ENCODE peak calls at places on chromosome 9, in seven cellular contexts. O is left ventricle myocardium inferior, L is right cardiac atrium, K is A549, I is fibroblast of pulmonary artery, Z is GM23248, T is lower lobe of right lung. X is an unnamed sample.

GRCh38 chr9:127506117-127506813 is 55.0 kb downstream of the LRSAM1 start:
- DNase-seq in T (no peak), Z (peak), I (no peak), O (no peak), L (no peak), K (no peak), X (no peak)

GRCh38 chr9:2859776-2860379 is 16.0 kb upstream of the PUM3 start:
- DNase-seq in L (peak), I (peak), O (peak), K (peak), T (peak), Z (peak), X (peak)

GRCh38 chr9:20620658-20621552 is 1.4 kb downstream of the MLLT3 start:
- DNase-seq in Z (peak), K (peak), L (peak), O (peak), I (peak), T (peak), X (no peak)

GRCh38 chr9:81686614-81687520 is 2.5 kb downstream of the TLE1 start:
- DNase-seq in O (peak), Z (peak), L (peak), K (peak), T (peak), I (peak), X (peak)

GRCh38 chr9:7507539-7508251 is 291.9 kb downstream of the DMAC1 start:
- DNase-seq in O (peak), I (no peak), Z (no peak), L (peak), K (no peak), T (peak), X (no peak)

GRCh38 chr9:20462410-20462809 is 159.9 kb downstream of the MLLT3 start:
- DNase-seq in K (no peak), Z (no peak), I (no peak), T (no peak), O (no peak), L (no peak), X (no peak)

GRCh38 chr9:81848472-81848871 is 79.8 kb upstream of the SPATA31D4 start:
- DNase-seq in Z (peak), I (peak), O (no peak), L (no peak), K (no peak), T (no peak), X (no peak)

GRCh38 chr9:107639426-107639825 is 149.9 kb upstream of the KLF4 start:
- DNase-seq in Z (no peak), K (no peak), L (no peak), O (no peak), T (no peak), I (no peak), X (no peak)

GRCh38 chr9:95494416-95495371 is 22.1 kb downstream of the PTCH1 start:
- DNase-seq in Z (peak), L (no peak), T (peak), K (no peak), I (no peak), O (no peak), X (peak)
- H3K4me3 ChIP-seq in Z (peak), L (no peak), T (no peak), K (no peak), I (no peak), O (no peak), X (peak)

GRCh38 chr9:125956102-125956501 is 208.9 kb downstream of the PBX3 start:
- DNase-seq in O (no peak), L (no peak), Z (no peak), I (no peak), K (no peak), T (no peak), X (no peak)
- H3K4me3 ChIP-seq in O (no peak), L (no peak), Z (no peak), I (no peak), K (no peak), T (no peak), X (no peak)

GRCh38 chr9:22537721-22538120 is 91.1 kb downstream of the DMRTA1 start:
- DNase-seq in T (no peak), Z (no peak), L (no peak), K (no peak), O (no peak), I (no peak), X (no peak)

DNA sequence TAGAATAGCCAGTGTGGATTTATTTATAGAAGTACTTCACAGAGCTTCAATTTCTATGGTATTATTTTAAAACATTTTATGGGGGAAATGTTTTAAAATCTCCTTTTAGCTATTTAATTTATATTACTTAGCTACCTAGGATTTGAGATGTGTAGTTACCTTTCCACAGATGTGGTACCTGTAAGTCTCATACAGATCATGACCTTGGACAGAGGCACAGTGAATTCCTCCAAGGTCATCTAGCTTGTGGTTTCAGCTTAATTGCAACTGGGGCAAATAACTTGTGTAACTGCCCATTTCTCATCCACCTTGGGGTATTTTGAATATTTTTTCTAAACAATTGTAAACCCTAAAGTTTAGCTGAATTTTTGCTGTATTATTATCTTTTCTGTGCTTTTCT is 89.2 kb downstream of the DMRTA1 start:
- DNase-seq in Z (no peak), K (no peak), T (no peak), L (no peak), I (no peak), O (no peak), X (no peak)
- H3K4me3 ChIP-seq in Z (no peak), K (no peak), T (no peak), L (no peak), I (no peak), O (no peak), X (no peak)

GRCh38 chr9:124011460-124012301 is at the start of gene LHX2:
- DNase-seq in O (peak), L (peak), T (no peak), Z (peak), K (peak), I (peak), X (no peak)
- H3K4me3 ChIP-seq in O (peak), L (peak), T (peak), Z (peak), K (peak), I (peak), X (no peak)

DNA sequence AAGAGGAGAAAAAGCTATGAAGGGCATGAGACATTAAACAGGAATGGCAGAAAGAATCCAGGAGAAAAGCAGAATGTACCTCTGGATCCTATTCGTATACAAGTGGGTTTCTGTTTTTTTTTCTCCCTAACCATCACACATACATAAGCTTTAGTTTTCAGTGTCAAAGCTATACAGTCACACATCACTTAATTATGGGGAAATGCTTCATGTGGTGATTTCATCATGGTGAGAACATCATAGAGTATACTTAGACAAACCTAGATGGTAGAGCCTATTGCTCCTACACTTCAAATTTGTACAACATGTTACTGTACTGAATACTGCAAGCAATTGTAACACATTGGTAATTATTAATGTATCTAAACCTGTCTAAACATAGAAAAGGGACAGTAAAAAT is 290.6 kb downstream of the AOPEP start:
- DNase-seq in I (no peak), L (no peak), K (no peak), T (no peak), Z (peak), O (no peak), X (no peak)
- H3K4me3 ChIP-seq in I (no peak), L (no peak), K (peak), T (no peak), Z (no peak), O (peak), X (no peak)

DNA sequence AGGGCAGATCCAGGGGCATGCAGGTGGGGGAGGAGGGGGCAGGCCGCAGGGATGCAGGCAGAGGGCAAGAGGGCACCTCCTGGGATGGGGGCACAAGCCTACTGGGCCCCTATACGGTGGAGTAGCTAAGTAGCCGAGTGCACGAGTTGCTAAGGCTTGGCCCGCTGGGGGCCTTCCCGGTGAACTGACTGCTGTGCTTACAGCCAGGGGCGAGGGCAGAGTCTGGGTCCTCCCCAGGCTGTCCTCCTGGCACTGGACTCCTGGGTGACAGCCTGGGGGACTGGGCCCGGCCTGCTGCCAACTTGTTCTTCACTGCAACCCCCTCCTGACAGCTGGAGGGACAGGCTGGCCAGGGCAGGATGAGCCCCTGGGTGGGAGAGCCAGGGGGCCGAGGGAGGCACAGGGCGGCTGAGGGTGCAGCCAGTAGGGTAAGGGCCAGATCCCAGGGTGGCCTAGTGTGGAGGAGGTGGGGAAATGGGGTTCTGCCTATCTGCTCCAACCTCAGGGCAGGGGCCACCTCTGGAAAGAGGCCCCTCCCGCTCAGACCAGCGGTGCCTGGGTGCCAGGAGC is 1.7 kb upstream of the EGFL7 start:
- DNase-seq in T (no peak), O (no peak), K (no peak), L (no peak), Z (no peak), I (no peak), X (no peak)
- H3K4me3 ChIP-seq in T (peak), O (peak), K (no peak), L (no peak), Z (no peak), I (no peak), X (no peak)

DNA sequence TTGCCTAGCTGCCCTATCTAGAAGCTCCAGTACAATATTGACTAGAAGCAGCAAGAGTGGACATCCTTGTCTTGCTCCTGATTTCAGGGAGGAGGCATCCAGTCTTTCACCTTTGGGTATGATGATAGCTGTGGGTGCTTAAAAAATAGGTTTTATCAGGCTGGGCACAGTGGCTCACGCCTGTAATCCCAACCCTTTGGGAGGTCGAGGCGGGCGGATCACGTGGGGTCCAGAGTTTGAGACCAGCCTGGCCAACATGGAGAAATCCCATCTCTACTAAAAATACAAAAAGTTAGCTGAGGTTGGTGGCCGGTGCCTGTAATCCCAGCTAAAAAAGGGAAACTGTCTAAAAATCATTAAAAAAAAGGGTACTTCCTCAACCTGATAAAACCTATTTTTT is 2.0 kb upstream of the CAMSAP1 start:
- DNase-seq in T (no peak), Z (no peak), I (no peak), O (no peak), L (no peak), K (no peak), X (no peak)
- H3K4me3 ChIP-seq in T (no peak), Z (no peak), I (no peak), O (no peak), L (no peak), K (no peak), X (no peak)